ENCODE peak calls at places on chromosomes 4 and X, in seven cellular contexts. One of them, this sample, is unnamed.

GRCh38 chr4:6923507-6923906 is 13.9 kb downstream of the TBC1D14 start:
- DNase-seq in nephron progenitor cell: no peak
- DNase-seq in smooth muscle cell of the brain vasculature: no peak
- DNase-seq in COR-L47: no peak
- DNase-seq in fibroblast of pulmonary artery: no peak
- DNase-seq in NCI-H69: no peak
- DNase-seq in activated CD8-positive, alpha-beta memory T cell treated with anti-CD3 and anti-CD28 coated beads for 48 hours: no peak
- DNase-seq in this sample: no peak

GRCh38 chr4:1987296-1987695 is 21.5 kb downstream of the NELFA start:
- DNase-seq in NCI-H69: no peak
- DNase-seq in nephron progenitor cell: no peak
- DNase-seq in activated CD8-positive, alpha-beta memory T cell treated with anti-CD3 and anti-CD28 coated beads for 48 hours: no peak
- DNase-seq in smooth muscle cell of the brain vasculature: no peak
- DNase-seq in fibroblast of pulmonary artery: no peak
- DNase-seq in COR-L47: no peak
- DNase-seq in this sample: no peak

GRCh38 chrX:45557390-45557789 is 356.7 kb upstream of the DIPK2B start:
- DNase-seq in COR-L47: no peak
- DNase-seq in nephron progenitor cell: no peak
- DNase-seq in activated CD8-positive, alpha-beta memory T cell treated with anti-CD3 and anti-CD28 coated beads for 48 hours: no peak
- DNase-seq in fibroblast of pulmonary artery: peak
- DNase-seq in NCI-H69: peak
- DNase-seq in smooth muscle cell of the brain vasculature: no peak
- DNase-seq in this sample: no peak

GRCh38 chr4:105158837-105159236 is 12.2 kb downstream of the TET2 start:
- DNase-seq in activated CD8-positive, alpha-beta memory T cell treated with anti-CD3 and anti-CD28 coated beads for 48 hours: no peak
- DNase-seq in COR-L47: no peak
- DNase-seq in fibroblast of pulmonary artery: peak
- DNase-seq in NCI-H69: no peak
- DNase-seq in smooth muscle cell of the brain vasculature: no peak
- DNase-seq in nephron progenitor cell: no peak
- DNase-seq in this sample: peak

GRCh38 chr4:183422962-183423653 is 21.3 kb upstream of the CDKN2AIP start:
- DNase-seq in nephron progenitor cell: no peak
- DNase-seq in fibroblast of pulmonary artery: peak
- DNase-seq in NCI-H69: peak
- DNase-seq in activated CD8-positive, alpha-beta memory T cell treated with anti-CD3 and anti-CD28 coated beads for 48 hours: no peak
- DNase-seq in smooth muscle cell of the brain vasculature: no peak
- DNase-seq in COR-L47: no peak
- DNase-seq in this sample: no peak

GRCh38 chr4:108649863-108650211 is 562 bp upstream of the OSTC start:
- DNase-seq in smooth muscle cell of the brain vasculature: no peak
- DNase-seq in nephron progenitor cell: no peak
- DNase-seq in COR-L47: no peak
- DNase-seq in activated CD8-positive, alpha-beta memory T cell treated with anti-CD3 and anti-CD28 coated beads for 48 hours: no peak
- DNase-seq in fibroblast of pulmonary artery: no peak
- DNase-seq in NCI-H69: peak
- DNase-seq in this sample: no peak

GRCh38 chr4:39706334-39706733 is 8.4 kb downstream of the UBE2K start:
- DNase-seq in activated CD8-positive, alpha-beta memory T cell treated with anti-CD3 and anti-CD28 coated beads for 48 hours: no peak
- DNase-seq in NCI-H69: no peak
- DNase-seq in smooth muscle cell of the brain vasculature: no peak
- DNase-seq in nephron progenitor cell: no peak
- DNase-seq in fibroblast of pulmonary artery: peak
- DNase-seq in COR-L47: no peak
- DNase-seq in this sample: peak

GRCh38 chr4:42570221-42570620 is 86.7 kb downstream of the ATP8A1 start:
- DNase-seq in activated CD8-positive, alpha-beta memory T cell treated with anti-CD3 and anti-CD28 coated beads for 48 hours: no peak
- DNase-seq in smooth muscle cell of the brain vasculature: no peak
- DNase-seq in COR-L47: peak
- DNase-seq in NCI-H69: no peak
- DNase-seq in nephron progenitor cell: no peak
- DNase-seq in fibroblast of pulmonary artery: no peak
- DNase-seq in this sample: peak

GRCh38 chr4:152983221-152983620 is 47.1 kb downstream of the FHDC1 start:
- DNase-seq in fibroblast of pulmonary artery: no peak
- DNase-seq in COR-L47: no peak
- DNase-seq in activated CD8-positive, alpha-beta memory T cell treated with anti-CD3 and anti-CD28 coated beads for 48 hours: no peak
- DNase-seq in nephron progenitor cell: peak
- DNase-seq in smooth muscle cell of the brain vasculature: no peak
- DNase-seq in NCI-H69: no peak
- DNase-seq in this sample: no peak

GRCh38 chr4:157664726-157665125 is 444.2 kb downstream of the GRIA2 start:
- DNase-seq in NCI-H69: no peak
- DNase-seq in nephron progenitor cell: no peak
- DNase-seq in smooth muscle cell of the brain vasculature: peak
- DNase-seq in activated CD8-positive, alpha-beta memory T cell treated with anti-CD3 and anti-CD28 coated beads for 48 hours: no peak
- DNase-seq in fibroblast of pulmonary artery: peak
- DNase-seq in COR-L47: no peak
- DNase-seq in this sample: no peak

GRCh38 chr4:42501624-42502401 is 104.5 kb downstream of the SHISA3 start:
- DNase-seq in fibroblast of pulmonary artery: no peak
- DNase-seq in nephron progenitor cell: no peak
- DNase-seq in smooth muscle cell of the brain vasculature: no peak
- DNase-seq in NCI-H69: peak
- DNase-seq in COR-L47: peak
- DNase-seq in activated CD8-positive, alpha-beta memory T cell treated with anti-CD3 and anti-CD28 coated beads for 48 hours: no peak
- DNase-seq in this sample: no peak

GRCh38 chrX:46979340-46979739 is 67.1 kb downstream of the JADE3 start:
- DNase-seq in activated CD8-positive, alpha-beta memory T cell treated with anti-CD3 and anti-CD28 coated beads for 48 hours: no peak
- DNase-seq in smooth muscle cell of the brain vasculature: no peak
- DNase-seq in fibroblast of pulmonary artery: peak
- DNase-seq in nephron progenitor cell: no peak
- DNase-seq in COR-L47: no peak
- DNase-seq in NCI-H69: no peak
- DNase-seq in this sample: no peak

GRCh38 chr4:8242782-8243556 is 26.6 kb upstream of the HTRA3 start:
- DNase-seq in nephron progenitor cell: no peak
- DNase-seq in NCI-H69: no peak
- DNase-seq in COR-L47: no peak
- DNase-seq in activated CD8-positive, alpha-beta memory T cell treated with anti-CD3 and anti-CD28 coated beads for 48 hours: no peak
- DNase-seq in smooth muscle cell of the brain vasculature: no peak
- DNase-seq in fibroblast of pulmonary artery: no peak
- DNase-seq in this sample: no peak

GRCh38 chr4:84239278-84239845 is 259.7 kb downstream of the NKX6-1 start:
- DNase-seq in fibroblast of pulmonary artery: no peak
- DNase-seq in activated CD8-positive, alpha-beta memory T cell treated with anti-CD3 and anti-CD28 coated beads for 48 hours: no peak
- DNase-seq in NCI-H69: peak
- DNase-seq in nephron progenitor cell: no peak
- DNase-seq in COR-L47: no peak
- DNase-seq in smooth muscle cell of the brain vasculature: no peak
- DNase-seq in this sample: no peak

GRCh38 chrX:64204701-64205440 is 637 bp downstream of the AMER1 start:
- DNase-seq in activated CD8-positive, alpha-beta memory T cell treated with anti-CD3 and anti-CD28 coated beads for 48 hours: no peak
- DNase-seq in fibroblast of pulmonary artery: peak
- DNase-seq in COR-L47: no peak
- DNase-seq in smooth muscle cell of the brain vasculature: no peak
- DNase-seq in NCI-H69: no peak
- DNase-seq in nephron progenitor cell: peak
- DNase-seq in this sample: peak

GRCh38 chrX:68508799-68509198 is 9.9 kb downstream of the YIPF6 start:
- DNase-seq in fibroblast of pulmonary artery: peak
- DNase-seq in smooth muscle cell of the brain vasculature: no peak
- DNase-seq in activated CD8-positive, alpha-beta memory T cell treated with anti-CD3 and anti-CD28 coated beads for 48 hours: no peak
- DNase-seq in nephron progenitor cell: no peak
- DNase-seq in COR-L47: no peak
- DNase-seq in NCI-H69: no peak
- DNase-seq in this sample: no peak

GRCh38 chrX:19840899-19841648 is 46.3 kb downstream of the SH3KBP1 start:
- DNase-seq in smooth muscle cell of the brain vasculature: no peak
- DNase-seq in activated CD8-positive, alpha-beta memory T cell treated with anti-CD3 and anti-CD28 coated beads for 48 hours: no peak
- DNase-seq in fibroblast of pulmonary artery: no peak
- DNase-seq in COR-L47: no peak
- DNase-seq in nephron progenitor cell: no peak
- DNase-seq in NCI-H69: no peak
- DNase-seq in this sample: no peak

GRCh38 chr4:3371581-3372001 is 70.2 kb upstream of the HGFAC start:
- DNase-seq in activated CD8-positive, alpha-beta memory T cell treated with anti-CD3 and anti-CD28 coated beads for 48 hours: no peak
- DNase-seq in nephron progenitor cell: peak
- DNase-seq in COR-L47: no peak
- DNase-seq in fibroblast of pulmonary artery: peak
- DNase-seq in NCI-H69: no peak
- DNase-seq in smooth muscle cell of the brain vasculature: no peak
- DNase-seq in this sample: peak

GRCh38 chr4:165403667-165404066 is 24.9 kb downstream of the CPE start:
- DNase-seq in COR-L47: no peak
- DNase-seq in NCI-H69: peak
- DNase-seq in activated CD8-positive, alpha-beta memory T cell treated with anti-CD3 and anti-CD28 coated beads for 48 hours: no peak
- DNase-seq in nephron progenitor cell: no peak
- DNase-seq in fibroblast of pulmonary artery: no peak
- DNase-seq in smooth muscle cell of the brain vasculature: no peak
- DNase-seq in this sample: no peak

GRCh38 chr4:10666616-10667015 is 18.0 kb downstream of the CLNK start:
- DNase-seq in activated CD8-positive, alpha-beta memory T cell treated with anti-CD3 and anti-CD28 coated beads for 48 hours: no peak
- DNase-seq in NCI-H69: peak
- DNase-seq in nephron progenitor cell: no peak
- DNase-seq in COR-L47: peak
- DNase-seq in fibroblast of pulmonary artery: no peak
- DNase-seq in smooth muscle cell of the brain vasculature: no peak
- DNase-seq in this sample: no peak

GRCh38 chr4:100372432-100372831 is 145.4 kb downstream of the EMCN start:
- DNase-seq in activated CD8-positive, alpha-beta memory T cell treated with anti-CD3 and anti-CD28 coated beads for 48 hours: no peak
- DNase-seq in COR-L47: no peak
- DNase-seq in fibroblast of pulmonary artery: peak
- DNase-seq in NCI-H69: peak
- DNase-seq in nephron progenitor cell: peak
- DNase-seq in smooth muscle cell of the brain vasculature: no peak
- DNase-seq in this sample: peak

GRCh38 chr4:79684516-79684915 is 276.5 kb upstream of the GK2 start:
- DNase-seq in NCI-H69: no peak
- DNase-seq in nephron progenitor cell: no peak
- DNase-seq in COR-L47: no peak
- DNase-seq in activated CD8-positive, alpha-beta memory T cell treated with anti-CD3 and anti-CD28 coated beads for 48 hours: no peak
- DNase-seq in smooth muscle cell of the brain vasculature: no peak
- DNase-seq in fibroblast of pulmonary artery: no peak
- DNase-seq in this sample: no peak

GRCh38 chr4:163603246-163603645 is 108.8 kb downstream of the TMA16 start:
- DNase-seq in COR-L47: no peak
- DNase-seq in smooth muscle cell of the brain vasculature: no peak
- DNase-seq in nephron progenitor cell: no peak
- DNase-seq in activated CD8-positive, alpha-beta memory T cell treated with anti-CD3 and anti-CD28 coated beads for 48 hours: no peak
- DNase-seq in fibroblast of pulmonary artery: no peak
- DNase-seq in NCI-H69: no peak
- DNase-seq in this sample: no peak

GRCh38 chr4:253936-254756 is 51.1 kb downstream of the ZNF732 start:
- DNase-seq in NCI-H69: no peak
- DNase-seq in COR-L47: no peak
- DNase-seq in nephron progenitor cell: no peak
- DNase-seq in smooth muscle cell of the brain vasculature: no peak
- DNase-seq in fibroblast of pulmonary artery: no peak
- DNase-seq in activated CD8-positive, alpha-beta memory T cell treated with anti-CD3 and anti-CD28 coated beads for 48 hours: no peak
- DNase-seq in this sample: no peak

GRCh38 chr4:106809083-106809482 is 227.0 kb downstream of the DKK2 start:
- DNase-seq in activated CD8-positive, alpha-beta memory T cell treated with anti-CD3 and anti-CD28 coated beads for 48 hours: no peak
- DNase-seq in fibroblast of pulmonary artery: peak
- DNase-seq in COR-L47: no peak
- DNase-seq in smooth muscle cell of the brain vasculature: peak
- DNase-seq in NCI-H69: peak
- DNase-seq in nephron progenitor cell: no peak
- DNase-seq in this sample: peak

GRCh38 chrX:130676861-130677260 is 226.1 kb downstream of the ENOX2 start:
- DNase-seq in NCI-H69: peak
- DNase-seq in nephron progenitor cell: no peak
- DNase-seq in fibroblast of pulmonary artery: peak
- DNase-seq in smooth muscle cell of the brain vasculature: no peak
- DNase-seq in activated CD8-positive, alpha-beta memory T cell treated with anti-CD3 and anti-CD28 coated beads for 48 hours: no peak
- DNase-seq in COR-L47: peak
- DNase-seq in this sample: no peak

GRCh38 chrX:68824565-68825125 is 4.2 kb upstream of the EFNB1 start:
- DNase-seq in smooth muscle cell of the brain vasculature: no peak
- DNase-seq in COR-L47: no peak
- DNase-seq in fibroblast of pulmonary artery: no peak
- DNase-seq in NCI-H69: no peak
- DNase-seq in nephron progenitor cell: no peak
- DNase-seq in activated CD8-positive, alpha-beta memory T cell treated with anti-CD3 and anti-CD28 coated beads for 48 hours: no peak
- DNase-seq in this sample: no peak